ENCODE peak calls at places on chromosomes 3 and 15, in seven cellular contexts. One of them, this sample, is unnamed.

GRCh38 chr3:109702252-109702651 is 364.9 kb upstream of the DPPA4 start:
- DNase-seq in left lung: no peak
- DNase-seq in PC-9: peak
- DNase-seq in PC-3: peak
- DNase-seq in choroid plexus epithelial cell: peak
- DNase-seq in astrocyte of the cerebellum: peak
- DNase-seq in sigmoid colon: no peak
- DNase-seq in this sample: peak

GRCh38 chr3:111071257-111072015 is at the start of gene NECTIN3:
- DNase-seq in choroid plexus epithelial cell: peak
- DNase-seq in PC-3: peak
- DNase-seq in left lung: peak
- DNase-seq in astrocyte of the cerebellum: peak
- DNase-seq in PC-9: peak
- DNase-seq in sigmoid colon: peak
- DNase-seq in this sample: peak

GRCh38 chr3:102059145-102059943 is 210.0 kb downstream of the NFKBIZ start:
- DNase-seq in PC-3: no peak
- DNase-seq in left lung: no peak
- DNase-seq in sigmoid colon: no peak
- DNase-seq in PC-9: no peak
- DNase-seq in choroid plexus epithelial cell: no peak
- DNase-seq in astrocyte of the cerebellum: no peak
- DNase-seq in this sample: peak

GRCh38 chr15:48790716-48791115 is 20.2 kb downstream of the CEP152 start:
- DNase-seq in PC-9: no peak
- DNase-seq in choroid plexus epithelial cell: no peak
- DNase-seq in PC-3: no peak
- DNase-seq in left lung: no peak
- DNase-seq in sigmoid colon: no peak
- DNase-seq in astrocyte of the cerebellum: no peak
- DNase-seq in this sample: no peak

GRCh38 chr3:29515451-29515850 is 234.6 kb downstream of the RBMS3 start:
- DNase-seq in choroid plexus epithelial cell: peak
- DNase-seq in PC-3: peak
- DNase-seq in PC-9: no peak
- DNase-seq in astrocyte of the cerebellum: no peak
- DNase-seq in sigmoid colon: no peak
- DNase-seq in left lung: no peak
- DNase-seq in this sample: peak

GRCh38 chr3:46676601-46677071 is 16.8 kb downstream of the ALS2CL start:
- DNase-seq in sigmoid colon: peak
- DNase-seq in PC-3: no peak
- DNase-seq in choroid plexus epithelial cell: no peak
- DNase-seq in astrocyte of the cerebellum: no peak
- DNase-seq in left lung: no peak
- DNase-seq in PC-9: no peak
- DNase-seq in this sample: no peak

GRCh38 chr15:33113666-33114483 is 80.6 kb downstream of the FMN1 start:
- DNase-seq in left lung: no peak
- DNase-seq in sigmoid colon: no peak
- DNase-seq in astrocyte of the cerebellum: no peak
- DNase-seq in PC-9: no peak
- DNase-seq in choroid plexus epithelial cell: no peak
- DNase-seq in PC-3: no peak
- DNase-seq in this sample: no peak

GRCh38 chr3:195162033-195162669 is 108.8 kb downstream of the XXYLT1 start:
- DNase-seq in PC-3: no peak
- DNase-seq in left lung: no peak
- DNase-seq in choroid plexus epithelial cell: no peak
- DNase-seq in astrocyte of the cerebellum: no peak
- DNase-seq in PC-9: no peak
- DNase-seq in sigmoid colon: no peak
- DNase-seq in this sample: peak

GRCh38 chr3:109548192-109548938 is 211.0 kb upstream of the DPPA4 start:
- DNase-seq in PC-3: peak
- DNase-seq in choroid plexus epithelial cell: peak
- DNase-seq in astrocyte of the cerebellum: no peak
- DNase-seq in left lung: no peak
- DNase-seq in PC-9: no peak
- DNase-seq in sigmoid colon: no peak
- DNase-seq in this sample: no peak

GRCh38 chr15:43793647-43794046 is 1.5 kb downstream of the SERF2 start:
- DNase-seq in left lung: no peak
- DNase-seq in PC-3: no peak
- DNase-seq in PC-9: no peak
- DNase-seq in astrocyte of the cerebellum: no peak
- DNase-seq in sigmoid colon: no peak
- DNase-seq in choroid plexus epithelial cell: no peak
- DNase-seq in this sample: no peak

GRCh38 chr15:43795197-43795596 is 3.1 kb downstream of the SERF2 start:
- DNase-seq in choroid plexus epithelial cell: no peak
- DNase-seq in sigmoid colon: no peak
- DNase-seq in left lung: no peak
- DNase-seq in PC-3: no peak
- DNase-seq in astrocyte of the cerebellum: no peak
- DNase-seq in PC-9: no peak
- DNase-seq in this sample: no peak

GRCh38 chr15:43794269-43795037 is 2.3 kb downstream of the SERF2 start:
- DNase-seq in PC-3: no peak
- DNase-seq in PC-9: no peak
- DNase-seq in astrocyte of the cerebellum: no peak
- DNase-seq in choroid plexus epithelial cell: peak
- DNase-seq in left lung: no peak
- DNase-seq in sigmoid colon: no peak
- DNase-seq in this sample: no peak

GRCh38 chr15:43791993-43792760 is at the start of gene SERF2:
- DNase-seq in left lung: peak
- DNase-seq in PC-3: peak
- DNase-seq in PC-9: peak
- DNase-seq in choroid plexus epithelial cell: peak
- DNase-seq in sigmoid colon: peak
- DNase-seq in astrocyte of the cerebellum: peak
- DNase-seq in this sample: peak

GRCh38 chr15:43792761-43793493 is 807 bp downstream of the SERF2 start:
- DNase-seq in sigmoid colon: no peak
- DNase-seq in PC-9: no peak
- DNase-seq in choroid plexus epithelial cell: peak
- DNase-seq in PC-3: peak
- DNase-seq in astrocyte of the cerebellum: no peak
- DNase-seq in left lung: peak
- DNase-seq in this sample: peak
- TF ChIP-seq CTCF in sigmoid colon: no peak
- TF ChIP-seq CTCF in PC-9: no peak
- TF ChIP-seq CTCF in choroid plexus epithelial cell: peak
- TF ChIP-seq CTCF in PC-3: no peak
- TF ChIP-seq CTCF in astrocyte of the cerebellum: no peak
- TF ChIP-seq CTCF in left lung: no peak
- TF ChIP-seq CTCF in this sample: no peak

DNA sequence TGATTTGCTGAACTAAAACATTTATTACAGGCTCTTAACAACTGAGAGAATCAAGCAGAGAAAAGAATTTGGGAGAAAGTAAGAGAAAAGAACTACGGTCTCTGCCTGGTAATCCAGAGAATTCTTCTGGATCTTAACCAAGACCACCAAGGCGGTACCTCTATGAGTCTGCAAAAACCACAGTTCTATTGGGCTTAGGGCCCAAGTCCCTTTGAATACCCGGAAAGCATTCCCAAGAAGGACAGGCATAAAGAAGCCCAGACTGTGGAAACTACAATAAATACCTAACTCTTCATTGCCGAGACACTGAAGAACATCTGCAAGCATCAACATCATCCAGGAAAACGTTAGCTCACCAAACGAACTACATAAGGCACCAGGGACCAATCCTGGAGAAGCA is 162.3 kb upstream of the TMC3 start:
- DNase-seq in PC-3: no peak
- DNase-seq in choroid plexus epithelial cell: no peak
- DNase-seq in sigmoid colon: no peak
- DNase-seq in PC-9: no peak
- DNase-seq in astrocyte of the cerebellum: peak
- DNase-seq in left lung: no peak
- DNase-seq in this sample: no peak
- TF ChIP-seq CTCF in PC-3: no peak
- TF ChIP-seq CTCF in choroid plexus epithelial cell: no peak
- TF ChIP-seq CTCF in sigmoid colon: no peak
- TF ChIP-seq CTCF in PC-9: no peak
- TF ChIP-seq CTCF in astrocyte of the cerebellum: no peak
- TF ChIP-seq CTCF in left lung: no peak
- TF ChIP-seq CTCF in this sample: no peak

DNA sequence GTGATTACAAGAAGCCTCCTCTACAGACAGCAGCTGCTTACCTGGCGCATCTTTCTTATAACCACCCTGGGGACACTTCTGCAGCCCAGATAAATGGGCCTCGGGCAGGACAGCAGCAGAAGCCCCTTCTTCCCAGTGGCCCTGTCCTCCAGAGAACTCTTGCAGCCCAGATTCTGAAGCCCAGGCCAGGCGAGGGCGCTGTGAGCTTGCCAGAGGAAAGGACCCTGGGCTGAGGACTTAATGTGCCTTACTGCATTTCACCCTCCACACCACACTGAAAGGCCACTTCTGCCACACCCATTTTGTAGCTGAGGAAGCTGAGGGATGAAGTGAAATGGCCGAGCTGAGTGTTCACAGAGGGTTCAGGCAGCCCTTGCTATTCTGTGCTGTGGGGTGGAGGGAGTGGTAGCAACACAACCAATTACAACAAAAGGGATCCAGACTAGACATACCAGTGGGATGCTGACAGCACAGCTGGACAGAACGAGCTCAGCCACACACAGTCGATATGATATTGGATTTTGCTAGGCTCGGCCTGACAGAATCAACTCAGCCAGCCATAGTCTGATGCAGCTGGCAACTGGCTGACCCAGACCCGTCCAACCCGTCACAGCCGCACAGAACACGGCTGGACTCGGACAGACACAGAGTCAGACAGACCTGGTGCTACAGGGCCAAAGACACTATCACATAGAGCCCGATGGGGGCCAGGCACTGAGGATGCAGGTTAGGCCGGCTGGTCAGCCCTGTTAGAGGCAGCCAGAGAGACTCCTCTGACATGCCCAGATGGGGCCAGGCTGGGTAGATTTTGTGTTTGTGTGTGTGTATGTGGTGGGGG is 7.3 kb downstream of the ACOX2 start:
- DNase-seq in choroid plexus epithelial cell: peak
- DNase-seq in PC-3: peak
- DNase-seq in PC-9: no peak
- DNase-seq in sigmoid colon: no peak
- DNase-seq in left lung: no peak
- DNase-seq in astrocyte of the cerebellum: no peak
- DNase-seq in this sample: peak
- TF ChIP-seq CTCF in choroid plexus epithelial cell: peak
- TF ChIP-seq CTCF in PC-3: peak
- TF ChIP-seq CTCF in PC-9: no peak
- TF ChIP-seq CTCF in sigmoid colon: no peak
- TF ChIP-seq CTCF in left lung: no peak
- TF ChIP-seq CTCF in astrocyte of the cerebellum: peak
- TF ChIP-seq CTCF in this sample: no peak

GRCh38 chr3:143895805-143896204 is 47.5 kb upstream of the SLC9A9 start:
- DNase-seq in sigmoid colon: no peak
- DNase-seq in PC-9: no peak
- DNase-seq in PC-3: peak
- DNase-seq in choroid plexus epithelial cell: peak
- DNase-seq in astrocyte of the cerebellum: no peak
- DNase-seq in left lung: no peak
- DNase-seq in this sample: no peak
- TF ChIP-seq CTCF in sigmoid colon: no peak
- TF ChIP-seq CTCF in PC-9: peak
- TF ChIP-seq CTCF in PC-3: peak
- TF ChIP-seq CTCF in choroid plexus epithelial cell: peak
- TF ChIP-seq CTCF in astrocyte of the cerebellum: no peak
- TF ChIP-seq CTCF in left lung: peak
- TF ChIP-seq CTCF in this sample: no peak

GRCh38 chr15:73239564-73240208 is 129.1 kb downstream of the HCN4 start:
- DNase-seq in sigmoid colon: no peak
- DNase-seq in PC-9: no peak
- DNase-seq in choroid plexus epithelial cell: peak
- DNase-seq in left lung: no peak
- DNase-seq in PC-3: peak
- DNase-seq in astrocyte of the cerebellum: no peak
- DNase-seq in this sample: no peak
- TF ChIP-seq CTCF in sigmoid colon: no peak
- TF ChIP-seq CTCF in PC-9: no peak
- TF ChIP-seq CTCF in choroid plexus epithelial cell: peak
- TF ChIP-seq CTCF in left lung: no peak
- TF ChIP-seq CTCF in PC-3: peak
- TF ChIP-seq CTCF in astrocyte of the cerebellum: no peak
- TF ChIP-seq CTCF in this sample: no peak

GRCh38 chr3:37308247-37308646 is 133.9 kb upstream of the LRRFIP2 start:
- DNase-seq in PC-9: no peak
- DNase-seq in left lung: no peak
- DNase-seq in astrocyte of the cerebellum: peak
- DNase-seq in sigmoid colon: no peak
- DNase-seq in choroid plexus epithelial cell: peak
- DNase-seq in PC-3: peak
- DNase-seq in this sample: no peak
- TF ChIP-seq CTCF in PC-9: peak
- TF ChIP-seq CTCF in left lung: peak
- TF ChIP-seq CTCF in astrocyte of the cerebellum: no peak
- TF ChIP-seq CTCF in sigmoid colon: peak
- TF ChIP-seq CTCF in choroid plexus epithelial cell: no peak
- TF ChIP-seq CTCF in PC-3: peak
- TF ChIP-seq CTCF in this sample: peak

DNA sequence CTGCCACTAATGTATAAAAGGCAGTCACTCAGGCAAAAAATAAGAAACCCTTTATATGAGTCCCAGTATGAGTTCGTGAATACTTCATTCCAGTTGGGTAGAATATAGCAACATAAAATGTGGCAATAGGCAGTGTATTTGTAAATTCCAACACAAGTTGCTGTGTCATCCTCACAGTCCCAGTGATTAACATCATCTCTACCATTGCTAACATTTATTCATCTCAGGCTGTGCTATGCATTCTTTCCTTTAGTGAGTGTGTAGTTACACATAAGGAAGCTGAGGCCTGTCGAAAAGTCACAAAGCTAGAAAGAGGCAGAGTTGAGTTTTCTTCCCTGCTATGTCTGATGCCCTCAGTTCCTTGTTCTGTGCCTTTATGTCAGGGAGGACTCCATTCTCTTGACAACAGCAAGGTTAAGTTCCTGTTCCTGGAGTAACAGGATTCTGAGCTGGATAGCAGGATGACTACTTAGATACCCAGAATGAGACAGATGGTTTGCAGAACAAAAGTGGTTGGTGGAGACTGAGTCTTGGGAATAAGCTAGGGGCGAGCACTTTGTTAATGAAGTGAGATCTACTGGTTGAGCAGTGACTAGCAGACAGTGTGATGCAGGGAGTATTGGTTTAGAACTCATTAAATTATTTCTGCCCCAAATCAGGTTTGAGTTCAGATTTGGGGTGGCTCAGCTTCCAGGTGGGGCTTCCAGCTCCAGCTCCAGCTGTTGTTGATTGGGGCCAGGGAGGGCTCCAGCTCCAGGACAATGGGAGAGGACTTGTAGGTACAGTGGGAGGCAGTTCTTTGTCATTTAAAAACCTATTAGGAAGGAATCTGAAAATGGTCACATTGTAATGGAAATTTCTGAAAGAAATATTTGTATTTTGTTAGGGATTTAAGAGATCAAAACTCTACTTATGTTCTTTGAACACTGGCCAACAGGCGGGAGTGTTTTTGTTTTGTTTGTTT is 96.7 kb downstream of the FNDC3B start:
- DNase-seq in astrocyte of the cerebellum: no peak
- DNase-seq in PC-3: no peak
- DNase-seq in choroid plexus epithelial cell: peak
- DNase-seq in PC-9: peak
- DNase-seq in sigmoid colon: no peak
- DNase-seq in left lung: no peak
- DNase-seq in this sample: no peak
- TF ChIP-seq CTCF in astrocyte of the cerebellum: no peak
- TF ChIP-seq CTCF in PC-3: no peak
- TF ChIP-seq CTCF in choroid plexus epithelial cell: no peak
- TF ChIP-seq CTCF in PC-9: no peak
- TF ChIP-seq CTCF in sigmoid colon: no peak
- TF ChIP-seq CTCF in left lung: no peak
- TF ChIP-seq CTCF in this sample: no peak

This sample was measured in activated CD8-positive, alpha-beta T cell treated with anti-CD3 and anti-CD28 coated beads for 36 hours.